ENCODE peak calls at places on chromosomes 11 and 22, in four cellular contexts. D is sigmoid colon, T is uterus, I is BE2C. J is an unnamed sample.
A peak's percentile ranks its signal among the peaks of the same experiment; 100 is the strongest.

GRCh38 chr11:46948378-46949131 is 12.0 kb downstream of the CSTPP1 start:
- DNase-seq in D (no peak), T (no peak), I (no peak), J (peak; percentile 81)

GRCh38 chr22:19807161-19807913 is 46.8 kb downstream of the TBX1 start:
- DNase-seq in D (peak; percentile 54), T (peak; percentile 9), I (no peak), J (no peak)

GRCh38 chr22:31217890-31218287 is 5.8 kb downstream of the LIMK2 start:
- DNase-seq in D (no peak), T (no peak), I (no peak), J (peak; percentile 54)

GRCh38 chr11:121687961-121688566 is 235.3 kb upstream of the SORL1-AS1 start:
- DNase-seq in D (peak; percentile 64), T (no peak), I (no peak), J (peak; percentile 85)

GRCh38 chr11:94507485-94507884 is 4.8 kb upstream of the C11orf97 start:
- DNase-seq in D (no peak), T (no peak), I (no peak), J (no peak)

GRCh38 chr11:64619811-64620285 is 28.8 kb downstream of the SLC22A12 start:
- DNase-seq in D (peak; percentile 86), T (peak; percentile 94), I (peak; percentile 44), J (peak; percentile 82)

GRCh38 chr11:47514825-47515647 is 37.9 kb downstream of the CELF1 start:
- DNase-seq in D (no peak), T (no peak), I (no peak), J (peak; percentile 81)

GRCh38 chr22:30381250-30381649 is 6.0 kb downstream of the RNF215 start:
- DNase-seq in D (no peak), T (no peak), I (no peak), J (no peak)

GRCh38 chr22:42921301-42921700 is 64.2 kb upstream of the ARFGAP3 start:
- DNase-seq in D (peak; percentile 59), T (no peak), I (no peak), J (no peak)

GRCh38 chr11:35180311-35181233 is 41.6 kb downstream of the CD44 start:
- DNase-seq in D (no peak), T (no peak), I (no peak), J (no peak)

GRCh38 chr22:45671783-45672563 is at the start of gene ATXN10:
- DNase-seq in D (peak; percentile 78), T (peak; percentile 56), I (peak; percentile 89), J (peak; percentile 67)

GRCh38 chr11:67270256-67271211 is 4.3 kb downstream of the GRK2 start:
- DNase-seq in D (peak; percentile 71), T (peak; percentile 25), I (no peak), J (no peak)

GRCh38 chr11:128342511-128343133 is 244.7 kb downstream of the ETS1 start:
- DNase-seq in D (peak; percentile 72), T (peak; percentile 43), I (no peak), J (peak; percentile 88)

DNA sequence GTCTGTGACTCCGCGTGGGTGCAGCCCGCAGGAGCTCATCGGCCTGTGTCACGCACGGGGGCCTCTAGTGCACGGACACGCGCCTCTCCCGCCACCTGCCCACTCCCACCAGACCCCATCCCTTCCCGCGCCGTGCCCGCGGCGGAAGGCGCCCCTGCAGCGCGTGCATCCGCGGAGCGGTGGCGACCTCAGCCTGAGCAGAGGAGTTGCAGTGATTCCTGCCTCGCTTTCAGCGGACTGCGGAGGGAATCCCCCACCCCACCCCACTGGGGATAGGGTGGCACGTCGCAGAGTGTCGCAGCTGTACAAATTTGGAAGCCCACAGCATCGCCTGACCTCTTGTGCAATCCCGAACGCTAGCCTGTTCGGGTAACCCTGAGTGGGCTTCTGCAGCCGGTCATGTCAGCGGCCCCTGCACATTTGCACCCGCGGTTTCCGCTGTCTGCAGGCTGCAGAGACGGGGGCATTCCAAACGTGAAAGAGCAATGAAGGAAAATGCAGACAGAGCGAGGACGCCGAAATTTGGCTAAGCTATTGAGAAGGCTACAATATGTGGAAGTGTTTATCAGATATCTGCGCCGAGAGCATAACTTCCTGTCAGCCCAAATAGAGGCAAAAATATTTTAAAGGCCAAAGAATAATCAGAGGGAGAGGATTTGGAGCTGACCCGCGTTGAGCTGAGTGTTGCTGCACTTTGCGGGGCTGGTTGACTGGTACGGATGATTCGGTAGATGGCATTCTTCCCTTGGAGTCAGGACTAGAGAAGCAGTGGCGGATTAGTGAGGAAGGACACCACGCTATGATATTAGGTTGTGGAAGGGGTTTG is 619 bp upstream of the ARHGAP20 start:
- DNase-seq in D (peak; percentile 56), T (peak; percentile 17), I (no peak), J (peak; percentile 80)
- TF ChIP-seq CTCF in D (no peak), T (no peak), I (no peak), J (peak; percentile 54)

DNA sequence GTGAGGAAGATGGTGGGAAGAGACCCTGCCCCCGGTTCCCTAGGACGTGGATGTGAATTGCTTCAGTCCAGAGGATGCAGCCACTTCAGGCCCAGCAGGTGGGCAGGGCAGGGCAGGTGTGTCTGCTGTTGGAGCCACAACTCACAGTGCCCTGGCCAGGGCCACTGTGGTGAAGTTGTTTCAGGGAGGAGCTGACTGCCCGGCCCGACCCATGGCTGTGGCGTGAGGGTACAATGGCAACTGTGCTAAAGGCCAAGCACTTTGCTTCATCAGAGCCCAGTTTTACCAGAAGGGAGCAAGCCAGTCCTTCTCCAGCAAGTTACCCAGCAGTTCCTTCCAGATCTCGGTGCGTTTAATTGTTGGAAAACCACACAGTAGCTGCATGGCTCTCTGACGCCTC is 1174.4 kb downstream of the BRD1 start:
- DNase-seq in D (no peak), T (no peak), I (no peak), J (no peak)
- H3K4me3 ChIP-seq in D (no peak overlapping the region), T (no peak overlapping the region), I (no peak overlapping the region), J (no peak overlapping the region)

DNA sequence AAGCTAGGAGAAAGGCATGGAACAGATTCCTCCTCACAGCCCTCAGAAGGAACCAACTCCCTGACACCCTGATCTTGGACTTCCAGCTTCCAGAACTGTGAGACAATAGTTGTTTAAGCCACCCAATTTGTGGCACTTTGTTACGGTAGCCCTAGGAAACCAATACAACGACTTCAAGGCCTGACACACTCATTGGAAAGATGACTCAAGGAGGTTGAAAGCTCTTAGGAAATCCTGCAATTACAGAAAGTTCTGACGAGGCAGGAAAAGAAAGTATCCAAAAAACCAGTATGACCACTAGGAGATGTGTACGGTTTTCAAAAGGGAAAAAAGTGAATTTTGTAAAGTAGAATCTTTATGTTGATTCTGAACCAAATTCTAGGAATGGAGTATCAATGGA is 161.4 kb downstream of the SWAP70 start:
- DNase-seq in D (no peak), T (no peak), I (no peak), J (peak; percentile 69)
- TF ChIP-seq CTCF in D (no peak), T (no peak), I (no peak), J (no peak)

GRCh38 chr11:2886191-2886894 is 768 bp upstream of the CDKN1C start:
- DNase-seq in D (peak; percentile 85), T (peak; percentile 62), I (peak; percentile 45), J (no peak)

GRCh38 chr11:2887526-2888195 is 2.1 kb upstream of the CDKN1C start:
- DNase-seq in D (no peak), T (peak; percentile 31), I (no peak), J (no peak)

GRCh38 chr11:2886936-2887335 is 1.4 kb upstream of the CDKN1C start:
- DNase-seq in D (no peak), T (no peak), I (no peak), J (no peak)

GRCh38 chr11:2889399-2890273 is 4.1 kb upstream of the CDKN1C start:
- DNase-seq in D (no peak), T (no peak), I (no peak), J (no peak)

DNA sequence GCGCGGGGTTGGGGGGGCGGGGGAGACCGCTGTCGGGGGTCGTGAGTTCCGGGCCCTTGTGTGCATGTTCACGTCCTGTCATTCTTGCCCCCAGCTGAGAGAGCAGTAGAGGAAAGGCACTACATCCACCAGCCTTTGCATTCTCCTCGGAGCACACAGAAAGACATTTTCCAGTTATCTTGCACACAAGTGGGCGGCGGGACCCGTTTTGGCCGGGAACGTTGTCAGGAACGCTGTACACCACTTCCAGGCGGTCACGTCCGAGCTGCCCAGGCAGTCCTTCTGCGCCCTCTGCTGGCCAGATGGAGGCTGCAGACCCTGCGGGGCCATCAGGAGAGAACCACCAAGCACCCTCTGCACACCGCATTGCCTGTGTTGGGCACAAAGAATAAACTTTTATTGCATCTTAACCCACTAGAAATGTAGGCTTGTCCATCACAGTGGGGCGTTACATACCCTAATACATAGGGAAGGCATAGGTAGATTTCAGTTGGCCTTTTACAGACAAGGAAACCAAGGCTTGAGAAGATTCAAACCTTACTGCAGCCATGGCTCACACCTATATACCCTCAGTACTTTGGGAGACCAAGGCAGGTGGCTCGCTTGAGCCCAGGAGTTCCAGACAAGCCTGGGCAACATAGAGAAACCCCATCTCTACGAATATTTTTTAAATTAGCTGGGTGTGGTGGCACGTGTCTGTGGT is 2.8 kb upstream of the CDKN1C start:
- DNase-seq in D (peak; percentile 96), T (peak; percentile 93), I (peak; percentile 86), J (peak; percentile 92)
- H3K4me3 ChIP-seq in D (no peak overlapping the region), T (no peak overlapping the region), I (no peak overlapping the region), J (no peak overlapping the region)

GRCh38 chr11:11618973-11619435 is 2.8 kb downstream of the GALNT18 start:
- DNase-seq in D (no peak), T (no peak), I (no peak), J (no peak)
- TF ChIP-seq CTCF in D (peak; percentile 25), T (no peak), I (no peak), J (no peak)

DNA sequence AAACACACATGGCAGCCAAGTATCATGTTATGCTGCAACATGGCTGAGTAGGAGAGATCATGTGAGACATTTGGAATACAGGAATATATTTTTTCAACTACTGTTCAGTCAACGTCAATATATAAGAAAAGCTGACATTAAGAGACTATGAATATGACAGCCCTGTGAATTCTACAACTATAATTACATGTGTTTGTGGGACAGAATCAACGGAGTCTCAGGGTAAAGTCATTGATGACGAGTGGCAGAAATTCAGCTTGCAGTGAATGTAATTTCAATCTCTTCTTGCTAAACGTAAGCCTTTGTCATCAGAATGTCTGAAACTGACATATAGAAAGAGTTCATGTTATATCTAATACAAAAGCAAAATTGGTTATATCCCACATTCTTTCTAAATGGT is 83.7 kb upstream of the FIBIN start:
- DNase-seq in D (no peak), T (no peak), I (no peak), J (no peak)
- H3K4me3 ChIP-seq in D (no peak overlapping the region), T (no peak overlapping the region), I (no peak overlapping the region), J (no peak overlapping the region)

DNA sequence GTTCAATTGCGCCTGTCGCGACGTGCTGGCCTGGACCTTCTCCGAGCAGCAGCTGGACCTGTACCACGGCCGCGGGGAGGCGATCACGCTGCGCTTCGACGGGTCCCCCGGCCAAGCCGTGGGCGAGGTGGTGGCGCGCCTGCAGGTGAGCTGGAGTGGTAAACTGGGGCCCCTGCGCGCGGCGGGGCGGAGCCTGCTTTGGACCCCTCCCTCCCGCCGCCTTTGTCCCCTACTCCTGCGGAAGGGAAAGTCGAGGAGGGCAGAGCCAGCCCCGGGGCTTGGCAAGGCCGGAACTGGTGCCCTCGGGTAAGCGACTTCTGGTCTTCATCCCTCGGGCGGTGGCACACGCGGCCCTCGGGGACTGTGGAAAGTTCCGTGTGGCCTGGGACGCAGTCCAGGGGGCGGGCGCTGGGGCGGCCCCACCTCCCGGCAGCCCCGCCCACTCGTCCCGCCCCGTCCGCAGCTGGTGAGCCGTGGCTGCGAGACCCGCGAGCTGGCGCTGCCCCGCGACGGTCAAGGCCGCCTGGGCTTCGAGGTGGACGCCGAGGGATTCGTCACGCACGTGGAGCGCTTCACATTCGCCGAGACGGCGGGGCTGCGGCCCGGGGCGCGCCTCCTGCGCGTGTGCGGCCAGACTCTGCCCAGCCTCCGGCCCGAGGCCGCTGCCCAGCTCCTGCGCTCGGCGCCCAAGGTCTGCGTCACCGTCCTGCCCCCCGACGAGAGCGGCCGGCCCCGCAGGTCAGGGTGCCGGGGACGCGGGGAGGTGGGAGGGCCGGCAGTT is 9.2 kb downstream of the SIPA1 start:
- DNase-seq in D (no peak), T (no peak), I (peak; percentile 56), J (peak; percentile 52)
- TF ChIP-seq CTCF in D (no peak), T (no peak), I (no peak), J (no peak)

GRCh38 chr11:70212227-70212811 is 9.2 kb downstream of the FADD start:
- DNase-seq in D (no peak), T (no peak), I (no peak), J (peak; percentile 37)
- H3K4me3 ChIP-seq in D (no peak overlapping the region), T (no peak overlapping the region), I (no peak overlapping the region), J (no peak overlapping the region)

J was measured in choroid plexus epithelial cell.